ENCODE peak calls at places on chromosomes 4 and X, in seven cellular contexts. M is fibroblast of lung, L is upper lobe of right lung, H is neural progenitor cell, K is K562, I is Peyer's patch, N is cardiac muscle cell. W is an unnamed sample.
A peak's percentile ranks its signal among the peaks of the same experiment; 100 is the strongest.

GRCh38 chr4:51885371-51885770 is 42.4 kb downstream of the DCUN1D4 start:
- DNase-seq in H (peak; percentile 46), N (peak; percentile 44), K (peak; percentile 22), M (peak; percentile 32), L (no peak), I (no peak), W (no peak)

GRCh38 chrX:10156199-10157031 is at the start of gene CLCN4:
- DNase-seq in H (peak; percentile 74), N (peak; percentile 74), K (no peak), L (peak; percentile 87), M (peak; percentile 8), I (peak; percentile 49), W (peak; percentile 79)

GRCh38 chr4:39043697-39044363 is 11.6 kb upstream of the TMEM156 start:
- DNase-seq in N (peak; percentile 60), M (no peak), H (no peak), I (peak; percentile 54), L (no peak), K (no peak), W (no peak)

GRCh38 chr4:181966084-181966483 is 277.1 kb upstream of the TENM3 start:
- DNase-seq in K (no peak), L (no peak), M (peak; percentile 97), N (no peak), H (no peak), I (no peak), W (no peak)

GRCh38 chrX:82412851-82413250 is 1095.2 kb upstream of the POU3F4 start:
- DNase-seq in I (no peak), K (no peak), L (no peak), M (no peak), N (no peak), H (peak; percentile 2), W (no peak)

GRCh38 chr4:184007891-184008290 is 102.8 kb downstream of the STOX2 start:
- DNase-seq in M (peak; percentile 43), I (no peak), N (no peak), L (no peak), H (no peak), K (no peak), W (no peak)

GRCh38 chr4:13348216-13348615 is 135.9 kb downstream of the RAB28 start:
- DNase-seq in N (peak; percentile 18), L (no peak), M (peak; percentile 5), H (no peak), K (no peak), I (no peak), W (no peak)

GRCh38 chr4:66275381-66276060 is 605.2 kb upstream of the EPHA5 start:
- DNase-seq in I (no peak), M (peak; percentile 12), H (no peak), N (peak; percentile 5), K (no peak), L (no peak), W (no peak)

GRCh38 chr4:4401049-4401448 is 14.1 kb downstream of the NSG1 start:
- DNase-seq in I (no peak), H (no peak), N (no peak), K (no peak), M (no peak), L (no peak), W (no peak)

GRCh38 chrX:39144965-39145364 is 343.7 kb downstream of the MID1IP1 start:
- DNase-seq in K (no peak), L (no peak), N (no peak), I (peak; percentile 33), M (no peak), H (no peak), W (no peak)

GRCh38 chrX:38903093-38903492 is 101.8 kb downstream of the MID1IP1 start:
- DNase-seq in H (no peak), M (no peak), K (no peak), L (no peak), N (no peak), I (no peak), W (no peak)

GRCh38 chr4:10456270-10457254 is 664 bp downstream of the ZNF518B start:
- DNase-seq in L (peak; percentile 77), H (peak; percentile 68), M (peak; percentile 70), K (peak; percentile 26), N (peak; percentile 74), I (peak; percentile 60), W (no peak)

GRCh38 chr4:119227690-119228089 is 15.2 kb downstream of the USP53 start:
- DNase-seq in K (no peak), L (no peak), H (no peak), M (peak; percentile 60), N (peak; percentile 50), I (no peak), W (no peak)

GRCh38 chr4:8407756-8408155 is 32.8 kb downstream of the ACOX3 start:
- DNase-seq in I (no peak), L (no peak), M (no peak), H (no peak), N (no peak), K (no peak), W (no peak)

GRCh38 chrX:139106111-139106510 is 394.6 kb upstream of the FGF13 start:
- DNase-seq in L (no peak), H (no peak), I (no peak), M (peak; percentile 94), K (no peak), N (no peak), W (peak; percentile 4)

GRCh38 chr4:28229092-28229491 is 1368.5 kb downstream of the STIM2 start:
- DNase-seq in I (no peak), M (peak; percentile 19), K (no peak), L (no peak), H (peak; percentile 62), N (no peak), W (no peak)

GRCh38 chrX:2748171-2748814 is 3.5 kb upstream of the XG start:
- DNase-seq in H (no peak), N (peak; percentile 7), I (no peak), K (no peak), L (no peak), M (no peak), W (no peak)

GRCh38 chr4:39030726-39031125 is 1.5 kb downstream of the TMEM156 start:
- DNase-seq in H (no peak), I (no peak), L (no peak), N (peak; percentile 39), K (no peak), M (no peak), W (no peak)

GRCh38 chrX:69237228-69237627 is 72.0 kb upstream of the PJA1 start:
- DNase-seq in H (no peak), L (no peak), K (no peak), I (no peak), M (no peak), N (no peak), W (no peak)

GRCh38 chrX:69234624-69235023 is 69.4 kb upstream of the PJA1 start:
- DNase-seq in K (no peak), L (no peak), I (no peak), M (no peak), H (no peak), N (no peak), W (no peak)

GRCh38 chrX:69238960-69239231 is 73.6 kb upstream of the PJA1 start:
- DNase-seq in I (no peak), N (no peak), L (no peak), M (no peak), K (no peak), H (no peak), W (no peak)

GRCh38 chrX:69238153-69238959 is 73.1 kb upstream of the PJA1 start:
- DNase-seq in I (no peak), K (no peak), L (no peak), N (no peak), M (no peak), H (no peak), W (no peak)

GRCh38 chrX:69236641-69237040 is 71.4 kb upstream of the PJA1 start:
- DNase-seq in N (no peak), M (no peak), K (no peak), I (no peak), L (no peak), H (no peak), W (no peak)
- H3K27me3 ChIP-seq in N (no peaks in the 10 kb centered on the region), M (no peaks in the 10 kb centered on the region), K (no peaks in the 10 kb centered on the region), I (no peaks in the 10 kb centered on the region), L (no peaks in the 10 kb centered on the region), H (peaks cover 2% of the 10 kb centered on the region), W (no peaks in the 10 kb centered on the region)

GRCh38 chr4:146637853-146638800 is 566 bp upstream of the POU4F2 start:
- DNase-seq in H (peak; percentile 46), I (no peak), M (no peak), N (no peak), K (no peak), L (no peak), W (no peak)
- H3K4me3 ChIP-seq in H (peak overlapping the region; percentile 56), I (no peak overlapping the region), M (no peak overlapping the region), N (peak overlapping the region; percentile 36), K (no peak overlapping the region), L (no peak overlapping the region), W (no peak overlapping the region)

GRCh38 chr4:108141213-108142045 is 27.3 kb downstream of the LEF1 start:
- DNase-seq in H (no peak), K (no peak), I (no peak), L (no peak), N (no peak), M (peak; percentile 7), W (no peak)

GRCh38 chr4:108140328-108140727 is 28.4 kb downstream of the LEF1 start:
- DNase-seq in K (no peak), I (no peak), M (no peak), H (no peak), L (no peak), N (no peak), W (no peak)

GRCh38 chr4:108142870-108143269 is 25.9 kb downstream of the LEF1 start:
- DNase-seq in H (no peak), L (no peak), N (no peak), K (no peak), I (no peak), M (no peak), W (no peak)

GRCh38 chr4:108135549-108136209 is 33.1 kb downstream of the LEF1 start:
- DNase-seq in M (no peak), I (no peak), K (peak; percentile 17), N (no peak), L (no peak), H (peak; percentile 89), W (no peak)

GRCh38 chr4:108139089-108139488 is 29.6 kb downstream of the LEF1 start:
- DNase-seq in I (no peak), M (no peak), N (no peak), K (no peak), L (no peak), H (no peak), W (no peak)
- H3K27me3 ChIP-seq in I (no peaks in the 10 kb centered on the region), M (no peaks in the 10 kb centered on the region), N (no peaks in the 10 kb centered on the region), K (no peaks in the 10 kb centered on the region), L (peaks cover 5% of the 10 kb centered on the region), H (no peaks in the 10 kb centered on the region), W (no peaks in the 10 kb centered on the region)

GRCh38 chr4:7068279-7068842 is 497 bp upstream of the GRPEL1 start:
- DNase-seq in H (no peak), L (no peak), K (peak; percentile 97), I (no peak), N (no peak), M (no peak), W (no peak)

GRCh38 chr4:7067523-7068278 is at the start of gene GRPEL1:
- DNase-seq in M (peak; percentile 98), L (peak; percentile 100), N (peak; percentile 99), I (peak; percentile 100), K (peak; percentile 75), H (peak; percentile 100), W (peak; percentile 99)

GRCh38 chr4:7067147-7067522 is 729 bp downstream of the GRPEL1 start:
- DNase-seq in N (no peak), M (no peak), H (no peak), I (peak; percentile 46), L (peak; percentile 59), K (no peak), W (peak; percentile 44)

GRCh38 chr4:7066006-7066405 is 1.9 kb downstream of the GRPEL1 start:
- DNase-seq in M (no peak), L (peak; percentile 8), H (no peak), I (no peak), K (no peak), N (no peak), W (no peak)

GRCh38 chr4:7066493-7066892 is 1.4 kb downstream of the GRPEL1 start:
- DNase-seq in L (peak; percentile 31), M (no peak), H (no peak), K (no peak), N (no peak), I (no peak), W (no peak)
- H3K4me3 ChIP-seq in L (peak overlapping the region; percentile 82), M (no peak overlapping the region), H (peak overlapping the region; percentile 65), K (peak overlapping the region; percentile 58), N (no peak overlapping the region), I (no peak overlapping the region), W (peak overlapping the region; percentile 77)

W was measured in Caco-2.